ENCODE peak calls at places on chromosomes 11 and 22, in nine cellular contexts. One of them, this sample, is unnamed.

GRCh38 chr11:96162816-96163499 is 180.0 kb downstream of the MAML2 start:
- DNase-seq in uterus: peak
- DNase-seq in neural progenitor cell: no peak
- DNase-seq in cardiac muscle cell: no peak
- DNase-seq in AG04450: peak
- DNase-seq in fibroblast of lung: peak
- DNase-seq in choroid plexus epithelial cell: peak
- DNase-seq in lower lobe of right lung: no peak
- DNase-seq in ovary: no peak
- DNase-seq in this sample: peak

GRCh38 chr11:112837162-112837826 is 123.9 kb upstream of the NCAM1 start:
- DNase-seq in uterus: no peak
- DNase-seq in neural progenitor cell: no peak
- DNase-seq in cardiac muscle cell: peak
- DNase-seq in AG04450: no peak
- DNase-seq in fibroblast of lung: no peak
- DNase-seq in choroid plexus epithelial cell: peak
- DNase-seq in lower lobe of right lung: no peak
- DNase-seq in ovary: peak
- DNase-seq in this sample: no peak

GRCh38 chr11:134637091-134638015 is 225.3 kb upstream of the B3GAT1 start:
- DNase-seq in uterus: no peak
- DNase-seq in neural progenitor cell: no peak
- DNase-seq in cardiac muscle cell: no peak
- DNase-seq in AG04450: no peak
- DNase-seq in fibroblast of lung: no peak
- DNase-seq in choroid plexus epithelial cell: no peak
- DNase-seq in lower lobe of right lung: no peak
- DNase-seq in ovary: no peak
- DNase-seq in this sample: no peak

GRCh38 chr11:86800076-86800955 is at the start of gene PRSS23:
- DNase-seq in uterus: peak
- DNase-seq in neural progenitor cell: peak
- DNase-seq in cardiac muscle cell: peak
- DNase-seq in AG04450: no peak
- DNase-seq in fibroblast of lung: peak
- DNase-seq in choroid plexus epithelial cell: peak
- DNase-seq in lower lobe of right lung: peak
- DNase-seq in ovary: peak
- DNase-seq in this sample: peak

GRCh38 chr22:49330421-49331222 is 497.1 kb downstream of the BRD1 start:
- DNase-seq in uterus: no peak
- DNase-seq in neural progenitor cell: no peak
- DNase-seq in cardiac muscle cell: no peak
- DNase-seq in AG04450: no peak
- DNase-seq in fibroblast of lung: no peak
- DNase-seq in choroid plexus epithelial cell: no peak
- DNase-seq in lower lobe of right lung: peak
- DNase-seq in ovary: no peak
- DNase-seq in this sample: no peak

GRCh38 chr22:19891350-19892248 is 36.9 kb upstream of the GNB1L start:
- DNase-seq in uterus: peak
- DNase-seq in neural progenitor cell: peak
- DNase-seq in cardiac muscle cell: no peak
- DNase-seq in AG04450: peak
- DNase-seq in fibroblast of lung: peak
- DNase-seq in choroid plexus epithelial cell: peak
- DNase-seq in lower lobe of right lung: no peak
- DNase-seq in ovary: peak
- DNase-seq in this sample: no peak

GRCh38 chr11:34030386-34030785 is 21.1 kb upstream of the CAPRIN1 start:
- DNase-seq in uterus: no peak
- DNase-seq in neural progenitor cell: no peak
- DNase-seq in cardiac muscle cell: no peak
- DNase-seq in AG04450: no peak
- DNase-seq in fibroblast of lung: no peak
- DNase-seq in choroid plexus epithelial cell: no peak
- DNase-seq in lower lobe of right lung: no peak
- DNase-seq in ovary: no peak
- DNase-seq in this sample: no peak

GRCh38 chr11:119263352-119263940 is 53.5 kb downstream of the MCAM start:
- DNase-seq in uterus: no peak
- DNase-seq in neural progenitor cell: no peak
- DNase-seq in cardiac muscle cell: no peak
- DNase-seq in AG04450: no peak
- DNase-seq in fibroblast of lung: no peak
- DNase-seq in choroid plexus epithelial cell: peak
- DNase-seq in lower lobe of right lung: no peak
- DNase-seq in ovary: no peak
- DNase-seq in this sample: no peak

GRCh38 chr11:86176165-86176884 is 68.2 kb upstream of the EED start:
- DNase-seq in uterus: no peak
- DNase-seq in neural progenitor cell: no peak
- DNase-seq in cardiac muscle cell: no peak
- DNase-seq in AG04450: no peak
- DNase-seq in fibroblast of lung: peak
- DNase-seq in choroid plexus epithelial cell: peak
- DNase-seq in lower lobe of right lung: no peak
- DNase-seq in ovary: no peak
- DNase-seq in this sample: no peak

GRCh38 chr11:120513436-120514315 is 2.1 kb downstream of the GRIK4 start:
- DNase-seq in uterus: peak
- DNase-seq in neural progenitor cell: peak
- DNase-seq in cardiac muscle cell: no peak
- DNase-seq in AG04450: no peak
- DNase-seq in fibroblast of lung: no peak
- DNase-seq in choroid plexus epithelial cell: no peak
- DNase-seq in lower lobe of right lung: peak
- DNase-seq in ovary: no peak
- DNase-seq in this sample: no peak

GRCh38 chr11:118003456-118003855 is 17.3 kb downstream of the IL10RA start:
- DNase-seq in uterus: no peak
- DNase-seq in neural progenitor cell: no peak
- DNase-seq in cardiac muscle cell: no peak
- DNase-seq in AG04450: no peak
- DNase-seq in fibroblast of lung: no peak
- DNase-seq in choroid plexus epithelial cell: no peak
- DNase-seq in lower lobe of right lung: no peak
- DNase-seq in ovary: no peak
- DNase-seq in this sample: no peak

GRCh38 chr11:118007040-118007439 is 20.8 kb downstream of the IL10RA start:
- DNase-seq in uterus: no peak
- DNase-seq in neural progenitor cell: no peak
- DNase-seq in cardiac muscle cell: no peak
- DNase-seq in AG04450: no peak
- DNase-seq in fibroblast of lung: no peak
- DNase-seq in choroid plexus epithelial cell: no peak
- DNase-seq in lower lobe of right lung: no peak
- DNase-seq in ovary: no peak
- DNase-seq in this sample: no peak

GRCh38 chr11:118004543-118005223 is 18.5 kb downstream of the IL10RA start:
- DNase-seq in uterus: no peak
- DNase-seq in neural progenitor cell: no peak
- DNase-seq in cardiac muscle cell: no peak
- DNase-seq in AG04450: no peak
- DNase-seq in fibroblast of lung: no peak
- DNase-seq in choroid plexus epithelial cell: no peak
- DNase-seq in lower lobe of right lung: no peak
- DNase-seq in ovary: no peak
- DNase-seq in this sample: no peak

GRCh38 chr11:118006153-118006534 is 19.9 kb downstream of the IL10RA start:
- DNase-seq in uterus: no peak
- DNase-seq in neural progenitor cell: no peak
- DNase-seq in cardiac muscle cell: no peak
- DNase-seq in AG04450: no peak
- DNase-seq in fibroblast of lung: no peak
- DNase-seq in choroid plexus epithelial cell: no peak
- DNase-seq in lower lobe of right lung: no peak
- DNase-seq in ovary: no peak
- DNase-seq in this sample: no peak

DNA sequence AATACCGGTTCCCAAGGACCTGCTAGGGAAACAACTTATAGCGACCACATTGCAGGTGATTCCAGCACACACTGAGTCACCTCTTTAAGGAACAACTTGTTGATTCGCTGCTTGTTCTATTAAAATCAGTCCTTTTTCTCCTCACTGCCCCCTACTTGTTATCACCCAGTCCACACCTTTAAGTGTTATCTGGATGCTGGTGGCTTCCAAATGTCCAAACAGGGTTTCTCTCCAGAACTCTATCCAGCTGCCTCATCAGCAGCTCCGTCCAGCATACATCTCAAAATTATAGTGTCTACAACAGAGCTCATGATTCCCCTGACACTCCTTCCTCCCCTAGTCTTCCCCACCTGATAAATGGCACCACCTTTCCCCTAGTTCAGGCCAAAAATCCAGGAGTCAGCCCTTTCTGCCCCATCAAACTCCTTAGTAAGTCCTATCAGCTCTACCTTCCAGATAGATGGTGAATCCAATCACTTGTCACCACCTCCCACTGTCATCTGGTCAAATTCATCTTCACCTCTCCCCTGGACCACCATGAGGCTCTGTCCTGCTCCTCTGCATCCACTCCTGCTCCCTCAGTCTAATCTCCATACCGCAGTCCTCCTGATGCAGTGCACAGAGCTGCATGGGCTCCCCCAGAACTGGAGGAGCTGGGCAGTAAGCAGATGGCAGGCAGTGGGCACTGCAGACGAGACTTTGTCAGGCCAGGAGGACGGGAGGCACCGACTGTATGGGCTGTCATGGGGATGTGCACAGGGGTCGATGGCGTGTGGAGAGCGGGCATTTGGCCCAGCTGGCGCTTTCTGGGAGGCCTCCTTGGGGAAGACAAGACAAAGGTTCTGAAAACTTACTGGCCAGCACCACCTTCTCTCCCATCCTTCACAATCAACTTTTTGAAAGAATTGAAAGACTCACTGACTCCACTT is 19.3 kb downstream of the IL10RA start:
- DNase-seq in uterus: no peak
- DNase-seq in neural progenitor cell: no peak
- DNase-seq in cardiac muscle cell: no peak
- DNase-seq in AG04450: no peak
- DNase-seq in fibroblast of lung: no peak
- DNase-seq in choroid plexus epithelial cell: no peak
- DNase-seq in lower lobe of right lung: no peak
- DNase-seq in ovary: no peak
- DNase-seq in this sample: no peak
- TF ChIP-seq CTCF in uterus: no peak
- TF ChIP-seq CTCF in neural progenitor cell: no peak
- TF ChIP-seq CTCF in cardiac muscle cell: no peak
- TF ChIP-seq CTCF in AG04450: no peak
- TF ChIP-seq CTCF in fibroblast of lung: no peak
- TF ChIP-seq CTCF in choroid plexus epithelial cell: no peak
- TF ChIP-seq CTCF in lower lobe of right lung: no peak
- TF ChIP-seq CTCF in ovary: no peak
- TF ChIP-seq CTCF in this sample: no peak

GRCh38 chr11:128288368-128288767 is 299.0 kb downstream of the ETS1 start:
- DNase-seq in uterus: no peak
- DNase-seq in neural progenitor cell: no peak
- DNase-seq in cardiac muscle cell: peak
- DNase-seq in AG04450: no peak
- DNase-seq in fibroblast of lung: no peak
- DNase-seq in choroid plexus epithelial cell: no peak
- DNase-seq in lower lobe of right lung: no peak
- DNase-seq in ovary: no peak
- DNase-seq in this sample: no peak
- TF ChIP-seq CTCF in uterus: no peak
- TF ChIP-seq CTCF in neural progenitor cell: no peak
- TF ChIP-seq CTCF in cardiac muscle cell: no peak
- TF ChIP-seq CTCF in AG04450: no peak
- TF ChIP-seq CTCF in fibroblast of lung: no peak
- TF ChIP-seq CTCF in choroid plexus epithelial cell: no peak
- TF ChIP-seq CTCF in lower lobe of right lung: no peak
- TF ChIP-seq CTCF in ovary: no peak
- TF ChIP-seq CTCF in this sample: no peak

GRCh38 chr11:59548309-59548656 is 36.9 kb downstream of the OR4D9 start:
- DNase-seq in uterus: no peak
- DNase-seq in neural progenitor cell: no peak
- DNase-seq in cardiac muscle cell: no peak
- DNase-seq in AG04450: no peak
- DNase-seq in fibroblast of lung: no peak
- DNase-seq in choroid plexus epithelial cell: no peak
- DNase-seq in lower lobe of right lung: no peak
- DNase-seq in ovary: no peak
- DNase-seq in this sample: no peak

GRCh38 chr11:59550842-59551650 is 39.7 kb downstream of the OR4D9 start:
- DNase-seq in uterus: peak
- DNase-seq in neural progenitor cell: peak
- DNase-seq in cardiac muscle cell: peak
- DNase-seq in AG04450: peak
- DNase-seq in fibroblast of lung: peak
- DNase-seq in choroid plexus epithelial cell: peak
- DNase-seq in lower lobe of right lung: peak
- DNase-seq in ovary: peak
- DNase-seq in this sample: peak

GRCh38 chr11:59551651-59552521 is 40.5 kb downstream of the OR4D9 start:
- DNase-seq in uterus: peak
- DNase-seq in neural progenitor cell: peak
- DNase-seq in cardiac muscle cell: peak
- DNase-seq in AG04450: no peak
- DNase-seq in fibroblast of lung: peak
- DNase-seq in choroid plexus epithelial cell: peak
- DNase-seq in lower lobe of right lung: no peak
- DNase-seq in ovary: no peak
- DNase-seq in this sample: peak

GRCh38 chr11:59552844-59553243 is 41.5 kb downstream of the OR4D9 start:
- DNase-seq in uterus: no peak
- DNase-seq in neural progenitor cell: peak
- DNase-seq in cardiac muscle cell: no peak
- DNase-seq in AG04450: no peak
- DNase-seq in fibroblast of lung: no peak
- DNase-seq in choroid plexus epithelial cell: no peak
- DNase-seq in lower lobe of right lung: no peak
- DNase-seq in ovary: no peak
- DNase-seq in this sample: no peak

GRCh38 chr11:59550368-59550841 is 39.1 kb downstream of the OR4D9 start:
- DNase-seq in uterus: peak
- DNase-seq in neural progenitor cell: peak
- DNase-seq in cardiac muscle cell: peak
- DNase-seq in AG04450: peak
- DNase-seq in fibroblast of lung: peak
- DNase-seq in choroid plexus epithelial cell: peak
- DNase-seq in lower lobe of right lung: peak
- DNase-seq in ovary: peak
- DNase-seq in this sample: peak
- TF ChIP-seq CTCF in uterus: peak
- TF ChIP-seq CTCF in neural progenitor cell: peak
- TF ChIP-seq CTCF in cardiac muscle cell: peak
- TF ChIP-seq CTCF in AG04450: peak
- TF ChIP-seq CTCF in fibroblast of lung: peak
- TF ChIP-seq CTCF in choroid plexus epithelial cell: peak
- TF ChIP-seq CTCF in lower lobe of right lung: peak
- TF ChIP-seq CTCF in ovary: no peak
- TF ChIP-seq CTCF in this sample: peak

GRCh38 chr11:6968816-6969215 is 42.6 kb downstream of the ZNF215 start:
- DNase-seq in uterus: no peak
- DNase-seq in neural progenitor cell: no peak
- DNase-seq in cardiac muscle cell: no peak
- DNase-seq in AG04450: no peak
- DNase-seq in fibroblast of lung: peak
- DNase-seq in choroid plexus epithelial cell: peak
- DNase-seq in lower lobe of right lung: no peak
- DNase-seq in ovary: no peak
- DNase-seq in this sample: no peak
- TF ChIP-seq CTCF in uterus: no peak
- TF ChIP-seq CTCF in neural progenitor cell: no peak
- TF ChIP-seq CTCF in cardiac muscle cell: no peak
- TF ChIP-seq CTCF in AG04450: no peak
- TF ChIP-seq CTCF in fibroblast of lung: no peak
- TF ChIP-seq CTCF in choroid plexus epithelial cell: no peak
- TF ChIP-seq CTCF in lower lobe of right lung: no peak
- TF ChIP-seq CTCF in ovary: no peak
- TF ChIP-seq CTCF in this sample: no peak